ENCODE peak calls at places on chromosomes 16 and 17, in four cellular contexts. V, F, X and R are unnamed samples.

GRCh38 chr16:65909310-65910050 is 457.0 kb upstream of the CDH5 start:
- DNase-seq in V (no peak), F (no peak), X (no peak), R (no peak)

GRCh38 chr17:54967621-54968258 is 714 bp downstream of the COX11 start:
- DNase-seq in V (peak), F (peak), X (no peak), R (peak)

GRCh38 chr17:37446027-37446426 is 39.3 kb downstream of the TADA2A start:
- DNase-seq in V (no peak), F (no peak), X (no peak), R (no peak)

GRCh38 chr17:10087333-10087732 is 111.1 kb downstream of the GAS7 start:
- DNase-seq in V (no peak), F (no peak), X (no peak), R (peak)

GRCh38 chr17:35041390-35041789 is 22.1 kb downstream of the RFFL start:
- DNase-seq in V (no peak), F (no peak), X (no peak), R (no peak)

GRCh38 chr17:55903028-55903690 is 152.3 kb downstream of the PCTP start:
- DNase-seq in V (no peak), F (no peak), X (no peak), R (no peak)

GRCh38 chr17:10396529-10397163 is 23.8 kb upstream of the MYH13 start:
- DNase-seq in V (no peak), F (no peak), X (no peak), R (peak)

GRCh38 chr17:46978489-46979022 is 497 bp downstream of the RPRML start:
- DNase-seq in V (no peak), F (peak), X (no peak), R (no peak)

GRCh38 chr16:11507991-11508390 is 78.7 kb downstream of the LITAF start:
- DNase-seq in V (no peak), F (no peak), X (no peak), R (no peak)

GRCh38 chr16:82935781-82936180 is 309.0 kb downstream of the CDH13 start:
- DNase-seq in V (no peak), F (no peak), X (no peak), R (no peak)

GRCh38 chr16:57938936-57939871 is 31.7 kb downstream of the CNGB1 start:
- DNase-seq in V (peak), F (no peak), X (peak), R (peak)

GRCh38 chr17:59754547-59754946 is 47.1 kb downstream of the VMP1 start:
- DNase-seq in V (peak), F (no peak), X (no peak), R (peak)

GRCh38 chr17:40485851-40486512 is 15.4 kb downstream of the TNS4 start:
- DNase-seq in V (peak), F (no peak), X (no peak), R (peak)

GRCh38 chr17:47684025-47684424 is 9.9 kb upstream of the TBKBP1 start:
- DNase-seq in V (no peak), F (no peak), X (no peak), R (no peak)

GRCh38 chr16:58339452-58339938 is 44.7 kb upstream of the PRSS54 start:
- DNase-seq in V (no peak), F (peak), X (no peak), R (peak)

GRCh38 chr17:27562777-27563455 is 68.1 kb upstream of the LGALS9 start:
- DNase-seq in V (no peak), F (no peak), X (no peak), R (peak)

GRCh38 chr16:28013392-28013791 is 50.1 kb downstream of the GSG1L start:
- DNase-seq in V (no peak), F (no peak), X (no peak), R (no peak)

GRCh38 chr17:32161029-32161428 is 18.7 kb downstream of the RHOT1 start:
- DNase-seq in V (no peak), F (no peak), X (no peak), R (no peak)

GRCh38 chr16:73713817-73714495 is 582.7 kb upstream of the PSMD7 start:
- DNase-seq in V (peak), F (peak), X (no peak), R (peak)

GRCh38 chr17:37024181-37024637 is 75.5 kb downstream of the AATF start:
- DNase-seq in V (peak), F (no peak), X (no peak), R (peak)

GRCh38 chr17:20200016-20200788 is 191.0 kb downstream of the SPECC1 start:
- DNase-seq in V (no peak), F (no peak), X (no peak), R (no peak)

GRCh38 chr17:50165466-50165865 is 339 bp upstream of the SGCA start:
- DNase-seq in V (no peak), F (no peak), X (no peak), R (no peak)
- H3K4me3 ChIP-seq in V (no peak), F (no peak), X (no peak), R (no peak)

GRCh38 chr17:71963791-71964190 is 157.0 kb upstream of the SOX9 start:
- DNase-seq in V (no peak), F (no peak), X (no peak), R (no peak)

GRCh38 chr17:71963341-71963740 is 157.5 kb upstream of the SOX9 start:
- DNase-seq in V (no peak), F (peak), X (no peak), R (no peak)

GRCh38 chr17:71964559-71964958 is 156.3 kb upstream of the SOX9 start:
- DNase-seq in V (no peak), F (no peak), X (no peak), R (no peak)

GRCh38 chr17:71959129-71959528 is 161.7 kb upstream of the SOX9 start:
- DNase-seq in V (peak), F (peak), X (no peak), R (peak)
- TF ChIP-seq CTCF in V (peak), F (peak), X (no peak), R (peak)

DNA sequence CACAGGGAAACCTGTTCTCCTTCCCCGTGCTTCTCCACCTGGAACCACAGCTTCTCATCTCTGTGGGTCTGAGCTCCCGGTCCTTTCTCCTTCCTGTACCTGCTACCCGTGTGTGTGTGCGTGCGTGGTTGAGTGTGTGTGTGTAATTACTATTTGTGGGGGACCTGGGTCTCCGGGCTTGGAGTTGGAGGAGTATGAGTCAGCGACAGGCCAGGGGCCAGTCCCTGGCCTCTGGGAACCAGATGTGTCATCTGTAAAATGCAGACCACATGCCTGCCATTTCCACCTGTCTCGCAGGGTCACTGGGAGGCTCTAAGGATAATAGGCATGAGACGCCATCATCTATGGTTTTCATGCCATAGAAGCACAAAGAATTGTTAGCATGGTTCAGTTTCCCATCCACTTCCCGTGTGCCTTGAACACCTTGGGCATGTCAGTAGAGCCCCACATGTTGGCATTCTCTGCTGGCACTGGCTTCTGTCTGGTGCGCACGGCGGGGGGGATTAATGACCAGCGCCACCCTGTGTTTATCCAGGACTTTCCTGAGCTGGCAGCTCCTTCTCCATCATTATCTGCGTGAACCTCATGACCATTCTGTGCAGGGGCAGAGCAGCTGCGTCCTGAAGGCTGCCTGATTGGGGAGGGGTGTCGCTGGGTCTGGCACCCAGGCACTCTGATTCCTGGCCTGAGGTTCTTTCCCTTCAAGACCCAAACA is 1.5 kb downstream of the ZNF205 start:
- DNase-seq in V (no peak), F (peak), X (no peak), R (no peak)
- H3K4me3 ChIP-seq in V (peak), F (peak), X (peak), R (peak)

DNA sequence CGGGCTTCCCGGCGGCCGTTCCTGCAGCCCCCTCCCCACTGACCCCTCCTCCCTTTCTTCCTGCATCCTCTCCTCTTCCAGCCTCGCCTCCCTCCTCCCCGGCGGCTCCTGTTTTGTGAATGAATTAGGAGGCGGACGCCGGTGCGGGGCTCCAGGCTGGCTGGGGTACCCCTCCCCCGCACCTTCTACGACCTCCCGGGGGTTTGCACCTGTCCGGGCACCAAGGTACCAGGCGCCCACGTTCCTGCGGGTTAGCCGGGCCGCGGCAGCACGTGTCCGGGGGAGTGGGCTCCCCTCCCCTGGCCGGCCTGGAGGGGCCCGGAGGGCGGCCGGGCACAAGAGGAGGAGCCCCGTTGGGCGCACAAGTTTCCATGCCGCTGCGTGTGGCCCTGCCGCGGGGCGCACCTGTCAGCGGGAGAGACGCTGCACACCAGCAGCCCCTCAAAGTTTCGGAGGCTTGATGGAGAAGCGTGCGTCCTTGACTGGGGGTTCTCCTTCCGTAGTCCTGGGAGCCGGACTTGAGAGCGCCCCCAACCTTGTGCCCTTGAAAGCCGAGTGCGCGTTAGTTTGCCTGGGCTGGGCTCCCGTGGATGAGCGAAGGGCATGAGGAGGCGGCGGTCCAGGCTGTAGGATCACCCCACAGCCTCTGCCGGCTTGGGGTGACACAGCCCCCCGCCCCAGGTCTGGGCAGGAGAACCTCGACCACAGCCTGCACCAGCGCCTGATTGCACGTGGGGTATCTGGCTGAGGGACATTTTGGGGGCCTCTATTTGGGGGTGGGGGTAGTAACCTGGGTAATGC is 1.2 kb downstream of the HAS3 start:
- DNase-seq in V (no peak), F (peak), X (no peak), R (no peak)
- TF ChIP-seq CTCF in V (no peak), F (no peak), X (no peak), R (no peak)

GRCh38 chr17:4786516-4786915 is 352 bp upstream of the VMO1 start:
- DNase-seq in V (no peak), F (no peak), X (no peak), R (peak)
- H3K4me3 ChIP-seq in V (no peak), F (no peak), X (peak), R (peak)

DNA sequence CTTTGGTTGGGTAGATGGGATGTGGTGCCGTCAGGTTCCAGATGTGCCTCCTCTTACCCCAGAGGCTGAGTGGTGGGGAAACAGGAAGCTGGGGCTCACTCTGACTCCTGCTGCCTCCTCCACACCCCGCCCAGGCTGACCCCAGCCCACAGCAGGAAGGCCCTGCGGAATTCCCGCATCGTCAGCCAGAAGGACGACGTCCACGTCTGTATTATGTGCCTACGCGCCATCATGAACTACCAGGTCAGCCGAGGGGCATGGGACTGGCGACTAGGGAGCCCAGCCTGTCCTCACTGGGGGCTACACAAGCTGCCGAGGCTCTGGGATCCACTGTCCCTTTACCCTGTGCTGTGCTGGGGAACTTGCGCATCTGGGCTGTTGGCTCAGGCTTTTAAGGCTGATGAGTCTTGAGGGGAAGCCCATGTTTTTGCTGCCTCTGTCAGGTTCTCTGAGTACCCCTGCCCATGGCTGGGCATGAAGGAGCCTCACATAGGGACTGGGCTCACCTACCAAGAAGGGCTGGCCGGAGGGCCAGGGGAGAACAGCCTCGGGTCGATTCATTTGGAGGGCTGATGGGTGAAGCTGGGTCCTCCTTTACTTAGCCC is 14.4 kb downstream of the FMNL1 start:
- DNase-seq in V (no peak), F (no peak), X (no peak), R (no peak)
- TF ChIP-seq CTCF in V (no peak), F (peak), X (peak), R (no peak)

GRCh38 chr16:79768594-79768993 is 168.1 kb upstream of the MAF start:
- DNase-seq in V (no peak), F (no peak), X (no peak), R (no peak)

GRCh38 chr16:79767597-79768280 is 167.2 kb upstream of the MAF start:
- DNase-seq in V (peak), F (no peak), X (peak), R (peak)

GRCh38 chr16:79772028-79772427 is 171.5 kb upstream of the MAF start:
- DNase-seq in V (no peak), F (no peak), X (no peak), R (no peak)

GRCh38 chr16:79770244-79771064 is 169.9 kb upstream of the MAF start:
- DNase-seq in V (peak), F (peak), X (peak), R (peak)

DNA sequence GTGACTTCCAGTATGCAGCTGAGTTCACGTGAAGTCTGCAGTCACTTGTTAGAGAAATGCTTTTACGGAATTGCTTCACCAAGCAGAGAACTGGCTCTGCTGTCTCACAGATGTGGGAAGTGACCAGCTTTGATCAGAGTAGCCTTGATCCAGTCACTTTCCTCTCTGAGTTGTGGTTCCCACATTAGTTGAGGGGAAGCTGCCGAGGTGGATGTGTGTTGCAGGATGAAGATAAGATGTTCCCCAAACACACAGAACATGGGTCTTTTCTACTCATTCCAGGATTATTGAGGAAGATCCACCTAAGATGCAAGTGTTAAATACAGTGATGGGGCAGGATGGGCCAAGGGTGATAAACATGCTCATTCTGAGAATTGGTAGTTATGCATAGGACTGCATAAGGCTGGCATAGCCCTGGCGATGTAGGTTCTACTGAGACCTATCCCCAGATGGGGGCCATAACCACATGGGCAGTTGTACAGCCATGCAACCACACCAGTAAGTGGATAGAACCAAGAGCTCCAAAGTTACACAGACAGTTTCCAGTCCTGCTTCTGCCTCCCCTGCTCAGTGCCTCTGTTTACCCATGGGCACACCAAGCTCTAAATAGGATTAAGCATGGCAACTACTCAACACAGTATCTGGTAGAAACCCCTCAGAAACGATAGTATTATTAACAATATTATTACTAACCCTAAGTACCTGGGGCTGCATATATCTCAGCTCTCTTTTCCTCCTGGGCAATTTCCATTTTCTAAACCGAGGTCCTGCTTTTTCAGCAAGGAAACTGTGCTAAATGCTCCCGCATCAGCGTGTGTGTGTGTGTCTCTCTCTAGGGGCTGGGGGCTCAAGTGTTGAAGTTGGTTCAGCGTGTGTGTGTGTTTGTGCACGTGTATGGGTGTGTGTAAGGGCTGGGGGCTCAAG is 169.0 kb upstream of the MAF start:
- DNase-seq in V (no peak), F (no peak), X (no peak), R (no peak)
- H3K4me3 ChIP-seq in V (peak), F (no peak), X (peak), R (peak)

GRCh38 chr16:68526782-68527145 is 12.3 kb upstream of the ZFP90 start:
- DNase-seq in V (no peak), F (no peak), X (no peak), R (no peak)

GRCh38 chr16:68529931-68530667 is 9.0 kb upstream of the ZFP90 start:
- DNase-seq in V (peak), F (peak), X (peak), R (peak)

GRCh38 chr16:68526143-68526781 is 12.8 kb upstream of the ZFP90 start:
- DNase-seq in V (no peak), F (no peak), X (no peak), R (no peak)

GRCh38 chr16:68529608-68529930 is 9.5 kb upstream of the ZFP90 start:
- DNase-seq in V (no peak), F (no peak), X (no peak), R (no peak)

DNA sequence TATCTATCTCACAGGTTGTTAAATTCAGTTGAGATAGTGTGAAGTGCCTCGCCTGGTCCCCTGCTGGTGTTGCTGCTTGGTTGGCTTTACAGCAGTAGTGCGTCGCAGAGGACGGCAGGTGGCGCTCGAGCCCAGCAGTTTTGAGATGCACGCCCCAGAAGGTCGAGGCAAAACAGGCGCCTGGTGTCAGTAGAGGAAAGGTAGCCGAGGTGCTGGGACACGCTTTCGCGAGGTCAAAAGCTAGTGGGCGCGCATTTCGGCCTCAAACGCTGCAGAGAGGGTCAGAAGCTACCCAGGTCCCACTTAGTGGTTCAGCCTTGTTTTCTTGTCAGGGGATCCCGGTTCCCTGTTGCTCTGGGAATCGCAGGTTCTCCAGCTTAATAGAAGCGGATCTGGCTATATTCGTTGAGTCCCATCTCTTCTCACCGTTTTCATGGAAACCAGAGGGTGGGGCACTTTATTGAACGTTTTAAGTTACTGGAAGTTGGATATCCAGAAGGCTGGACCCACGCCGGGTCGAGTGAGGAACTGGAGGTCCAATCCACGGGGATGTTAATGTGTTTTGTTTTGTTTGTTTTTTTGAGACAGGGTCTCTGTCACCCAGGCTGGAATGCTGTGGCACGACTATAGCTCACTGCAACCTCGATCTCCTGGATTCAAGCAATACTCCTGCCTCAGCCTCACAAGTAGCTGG is 10.3 kb upstream of the ZFP90 start:
- DNase-seq in V (peak), F (peak), X (peak), R (peak)
- TF ChIP-seq CTCF in V (peak), F (peak), X (peak), R (peak)

GRCh38 chr16:259226-259625 is 16.5 kb downstream of the RGS11 start:
- DNase-seq in V (no peak), F (no peak), X (no peak), R (no peak)

GRCh38 chr16:262121-262745 is 13.5 kb downstream of the RGS11 start:
- DNase-seq in V (no peak), F (peak), X (no peak), R (no peak)

GRCh38 chr16:261031-261691 is 14.6 kb downstream of the RGS11 start:
- DNase-seq in V (no peak), F (no peak), X (no peak), R (no peak)

GRCh38 chr16:260326-260725 is 15.4 kb downstream of the RGS11 start:
- DNase-seq in V (no peak), F (no peak), X (no peak), R (no peak)

GRCh38 chr16:259814-260253 is 15.9 kb downstream of the RGS11 start:
- DNase-seq in V (no peak), F (no peak), X (no peak), R (no peak)
- H3K4me3 ChIP-seq in V (no peak), F (no peak), X (no peak), R (no peak)

DNA sequence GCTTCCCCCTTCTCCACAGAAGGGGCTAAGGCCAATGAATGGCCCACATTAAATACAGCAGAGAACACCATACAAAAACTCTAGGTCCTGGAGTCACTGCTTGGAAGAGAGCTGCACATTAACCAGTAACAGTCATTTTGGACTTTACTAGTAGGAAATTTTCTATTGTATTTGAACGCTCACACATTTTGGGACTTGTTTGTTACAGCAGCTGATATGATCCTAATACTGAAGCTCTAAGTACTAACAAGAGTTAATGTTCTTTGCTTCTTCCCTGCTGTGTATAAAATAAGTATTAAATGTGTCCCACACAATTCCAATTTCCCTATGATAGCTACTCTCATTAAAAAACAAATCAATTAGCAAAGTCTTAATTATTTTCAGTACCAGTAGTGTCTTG is 148.3 kb upstream of the IRX3 start:
- DNase-seq in V (no peak), F (no peak), X (no peak), R (no peak)
- TF ChIP-seq CTCF in V (no peak), F (no peak), X (no peak), R (no peak)